ENCODE peak calls at places on chromosome 7, in five cellular contexts. G is K562, J is tibial nerve, H is HCT116, A is esophagus muscularis mucosa. O is an unnamed sample.

GRCh38 chr7:75998038-75998437 is 3.6 kb upstream of the TMEM120A start:
- DNase-seq in G (no peak), J (no peak), H (no peak), A (no peak), O (no peak)

GRCh38 chr7:50149364-50149763 is 56.3 kb upstream of the ZPBP start:
- DNase-seq in G (no peak), J (no peak), H (no peak), A (no peak), O (no peak)

GRCh38 chr7:33814958-33815735 is 90.2 kb upstream of the BMPER start:
- DNase-seq in G (no peak), J (no peak), H (no peak), A (peak; percentile 85), O (no peak)

GRCh38 chr7:120920588-120920987 is 30.0 kb upstream of the ING3 start:
- DNase-seq in G (no peak), J (no peak), H (no peak), A (no peak), O (no peak)

GRCh38 chr7:134589491-134589941 is 40.6 kb downstream of the AKR1B15 start:
- DNase-seq in G (no peak), J (no peak), H (no peak), A (no peak), O (no peak)

GRCh38 chr7:93574646-93575554 is at the start of gene CALCR:
- DNase-seq in G (no peak), J (no peak), H (no peak), A (no peak), O (no peak)

GRCh38 chr7:10724449-10724848 is 249.2 kb upstream of the PHF14 start:
- DNase-seq in G (no peak), J (no peak), H (no peak), A (no peak), O (no peak)

GRCh38 chr7:96998765-96999164 is 6.6 kb upstream of the DLX6 start:
- DNase-seq in G (no peak), J (no peak), H (no peak), A (peak; percentile 53), O (no peak)

GRCh38 chr7:80215734-80216133 is 81.1 kb downstream of the GNAI1 start:
- DNase-seq in G (no peak), J (no peak), H (no peak), A (no peak), O (no peak)

GRCh38 chr7:83150310-83150709 is 12.4 kb downstream of the PCLO start:
- DNase-seq in G (no peak), J (no peak), H (no peak), A (no peak), O (no peak)

GRCh38 chr7:143485500-143485899 is 7.8 kb downstream of the TAS2R41 start:
- DNase-seq in G (no peak), J (no peak), H (no peak), A (no peak), O (no peak)

GRCh38 chr7:96144260-96144526 is 177.7 kb downstream of the SLC25A13 start:
- DNase-seq in G (no peak), J (no peak), H (no peak), A (no peak), O (no peak)

GRCh38 chr7:6636741-6637543 is at the start of gene ZNF316:
- DNase-seq in G (peak; percentile 90), J (no peak), H (no peak), A (no peak), O (peak; percentile 49)
- H3K4me1 ChIP-seq in G (peaks cover 19% of the 10 kb centered on the region), J (peaks cover 24% of the 10 kb centered on the region), H (peaks cover 2% of the 10 kb centered on the region), A (peaks cover 14% of the 10 kb centered on the region), O (peaks cover 39% of the 10 kb centered on the region)

GRCh38 chr7:78013368-78013767 is 214.8 kb downstream of the PHTF2 start:
- DNase-seq in G (no peak), J (no peak), H (no peak), A (no peak), O (no peak)
- H3K27me3 ChIP-seq in G (no peaks in the 10 kb centered on the region), J (no peaks in the 10 kb centered on the region), H (no peaks in the 10 kb centered on the region), A (no peaks in the 10 kb centered on the region), O (no peaks in the 10 kb centered on the region)

DNA sequence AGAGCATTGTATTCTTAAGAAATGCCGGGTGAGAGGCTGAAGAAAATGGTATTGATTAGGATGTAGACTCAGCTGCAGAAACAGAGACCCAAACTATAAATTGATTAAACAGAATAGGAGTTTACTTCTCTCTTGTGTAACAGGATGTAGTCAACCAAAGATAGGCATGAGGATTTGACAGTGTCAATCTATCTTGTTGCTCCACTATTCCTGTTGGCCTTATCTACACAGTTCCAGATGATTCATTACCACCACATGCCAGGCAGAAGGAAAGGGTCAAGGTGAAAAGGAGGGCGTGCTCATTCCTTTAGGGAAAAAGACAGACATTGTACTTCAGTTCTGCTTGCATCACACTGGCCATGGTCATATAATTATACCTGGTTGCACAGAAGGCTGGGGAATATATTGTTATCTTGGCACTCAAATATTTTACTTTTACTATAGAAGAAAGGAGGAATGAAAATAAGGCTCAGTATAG is 11.9 kb upstream of the DMTF1 start:
- DNase-seq in G (peak; percentile 76), J (no peak), H (no peak), A (no peak), O (no peak)
- H3K4me1 ChIP-seq in G (peaks cover 50% of the 10 kb centered on the region), J (no peaks in the 10 kb centered on the region), H (no peaks in the 10 kb centered on the region), A (no peaks in the 10 kb centered on the region), O (no peaks in the 10 kb centered on the region)

GRCh38 chr7:106365252-106366005 is 80.6 kb upstream of the NAMPT start:
- DNase-seq in G (no peak), J (no peak), H (no peak), A (peak; percentile 68), O (no peak)
- H3K27me3 ChIP-seq in G (no peaks in the 10 kb centered on the region), J (no peaks in the 10 kb centered on the region), H (no peaks in the 10 kb centered on the region), A (no peaks in the 10 kb centered on the region), O (peaks cover 12% of the 10 kb centered on the region)

DNA sequence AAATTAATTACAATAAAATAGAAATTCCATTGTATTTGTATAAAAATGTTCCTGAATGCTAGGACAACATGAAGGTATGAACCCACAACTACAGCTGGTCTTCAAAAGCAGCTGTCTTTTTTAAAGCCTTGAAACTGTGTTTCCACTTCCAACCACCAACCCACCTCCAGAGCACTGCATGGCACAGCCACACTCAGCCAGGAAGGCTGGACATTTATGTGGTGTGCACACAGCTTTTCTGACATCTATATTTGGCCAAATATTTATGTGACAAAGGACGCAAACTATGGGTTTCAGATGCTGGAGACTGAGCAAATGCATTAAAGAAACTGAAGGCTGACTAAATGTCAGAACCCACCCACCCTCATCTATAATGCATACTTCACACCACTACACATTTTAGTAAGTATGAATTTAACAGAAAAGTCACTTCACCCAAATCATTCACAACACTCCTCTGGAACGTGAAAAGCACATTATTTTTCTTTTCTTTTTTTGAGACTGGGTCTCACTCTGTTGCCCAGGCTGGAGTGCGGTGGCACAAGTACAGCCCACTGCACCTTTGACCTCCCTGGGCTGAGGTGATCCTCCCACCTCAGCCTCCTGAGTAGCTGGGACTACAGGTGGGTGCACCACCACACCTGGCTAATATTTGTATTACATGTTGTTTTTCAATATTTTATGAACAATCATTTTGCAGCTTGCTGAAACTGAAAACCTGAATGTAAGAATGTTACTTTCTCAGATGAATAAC is 27.9 kb upstream of the DAGLB start:
- DNase-seq in G (no peak), J (no peak), H (no peak), A (no peak), O (no peak)
- H3K4me1 ChIP-seq in G (peaks cover 2% of the 10 kb centered on the region), J (no peaks in the 10 kb centered on the region), H (no peaks in the 10 kb centered on the region), A (peaks cover 31% of the 10 kb centered on the region), O (peaks cover 17% of the 10 kb centered on the region)

DNA sequence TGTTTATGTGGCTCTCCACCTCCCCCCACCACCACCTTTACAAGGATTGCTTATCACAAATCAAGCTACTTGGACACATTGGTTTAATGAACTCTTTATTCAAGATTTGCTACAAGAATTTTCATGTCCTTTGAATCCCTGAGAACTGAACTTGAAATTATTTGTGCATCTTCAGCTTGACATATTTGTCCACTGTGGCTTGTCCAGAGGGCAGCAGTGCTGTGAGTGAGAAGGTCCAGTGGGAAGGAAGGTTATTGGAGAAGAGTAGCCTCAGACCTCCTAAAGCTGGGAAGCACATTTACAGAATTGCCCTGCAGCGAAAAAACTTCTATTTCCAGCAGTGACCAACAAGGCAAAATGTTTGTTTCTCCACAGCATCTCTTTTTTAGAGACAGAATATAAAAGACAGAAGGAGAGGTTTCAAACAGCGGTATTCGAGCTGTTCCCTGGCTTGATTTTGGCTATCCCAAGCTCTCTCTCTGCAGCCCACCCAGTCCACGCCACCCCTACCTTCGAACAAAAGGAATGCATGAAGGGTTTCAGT is 2.2 kb upstream of the HOXA11 start:
- DNase-seq in G (no peak), J (no peak), H (no peak), A (no peak), O (no peak)
- H3K27me3 ChIP-seq in G (peaks cover 56% of the 10 kb centered on the region), J (peaks cover 98% of the 10 kb centered on the region), H (no peaks in the 10 kb centered on the region), A (peaks cover 15% of the 10 kb centered on the region), O (peaks cover 14% of the 10 kb centered on the region)

DNA sequence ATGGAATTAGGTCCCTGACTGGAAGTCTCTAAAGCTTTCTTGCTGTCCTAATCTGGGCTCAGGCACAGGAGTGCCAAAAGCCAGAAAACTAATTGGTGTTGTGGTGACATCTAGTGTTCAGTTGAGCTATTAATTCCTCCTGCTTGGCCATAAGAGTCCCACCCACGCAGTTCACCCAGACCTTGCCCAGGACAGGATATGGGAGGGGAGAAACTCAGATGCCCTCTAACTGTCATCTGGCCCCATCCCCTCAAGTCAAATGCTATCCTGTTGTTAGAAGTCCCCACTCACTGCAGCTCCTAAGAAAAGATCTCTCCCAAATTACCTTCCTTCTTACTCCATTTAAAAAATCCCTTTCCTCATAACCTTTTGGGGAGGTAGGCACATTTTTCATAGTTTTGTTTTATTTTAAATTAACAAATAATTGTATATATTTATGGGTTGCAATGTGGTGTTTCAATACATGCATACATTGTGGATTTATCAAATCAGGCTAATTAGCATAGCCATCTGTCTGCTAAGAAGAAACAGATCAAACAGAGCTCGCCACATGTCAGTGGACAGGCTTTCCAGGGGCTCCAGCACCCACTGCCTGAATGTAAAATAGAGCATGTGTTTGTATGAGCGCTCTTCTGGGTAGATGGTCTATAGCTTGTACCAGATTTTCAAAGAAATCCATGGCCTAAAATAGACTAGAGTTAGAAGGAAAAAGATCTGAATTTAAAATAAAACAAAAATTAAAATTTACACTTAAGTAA is 84.0 kb downstream of the GSAP start:
- DNase-seq in G (peak; percentile 76), J (no peak), H (peak; percentile 87), A (peak; percentile 91), O (peak; percentile 65)
- H3K4me1 ChIP-seq in G (no peaks in the 10 kb centered on the region), J (peaks cover 33% of the 10 kb centered on the region), H (no peaks in the 10 kb centered on the region), A (peaks cover 29% of the 10 kb centered on the region), O (peaks cover 39% of the 10 kb centered on the region)

GRCh38 chr7:99324966-99325596 is 617 bp upstream of the ARPC1A start:
- DNase-seq in G (no peak), J (no peak), H (no peak), A (no peak), O (peak; percentile 12)

GRCh38 chr7:99325597-99326407 is at the start of gene ARPC1A:
- DNase-seq in G (peak; percentile 100), J (peak; percentile 72), H (peak; percentile 80), A (peak; percentile 97), O (peak; percentile 92)

GRCh38 chr7:99324559-99324958 is 1.1 kb upstream of the ARPC1A start:
- DNase-seq in G (no peak), J (no peak), H (no peak), A (no peak), O (no peak)

GRCh38 chr7:99331002-99331401 is 5.3 kb downstream of the ARPC1A start:
- DNase-seq in G (no peak), J (no peak), H (no peak), A (no peak), O (no peak)

DNA sequence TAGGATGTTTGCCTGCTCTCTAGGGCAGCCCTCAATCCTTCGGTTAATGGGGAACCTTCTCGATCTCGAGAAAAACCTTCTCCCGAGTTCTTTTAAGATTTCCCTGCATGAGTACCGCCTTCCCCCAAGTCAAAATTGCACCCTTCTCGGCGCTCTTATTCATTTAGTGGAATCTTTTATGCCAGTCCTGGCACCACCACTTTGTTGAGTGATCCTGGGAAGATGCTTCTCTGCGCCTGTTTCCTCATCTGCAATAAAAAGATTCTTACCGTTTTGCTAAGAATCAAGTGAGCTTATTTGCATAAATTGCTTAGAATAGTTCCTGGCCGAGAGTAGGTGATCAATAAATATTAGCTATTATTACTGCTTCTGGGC is 697 bp downstream of the ARPC1A start:
- DNase-seq in G (no peak), J (no peak), H (no peak), A (no peak), O (no peak)
- H3K27me3 ChIP-seq in G (no peaks in the 10 kb centered on the region), J (no peaks in the 10 kb centered on the region), H (no peaks in the 10 kb centered on the region), A (no peaks in the 10 kb centered on the region), O (no peaks in the 10 kb centered on the region)